ENCODE peak calls at places on chromosome 17, in six cellular contexts. M is omental fat pad; F is IMR-90; C is smooth muscle cell of the brain vasculature; D is activated CD4-positive, alpha-beta T cell treated with anti-CD3 and anti-CD28 coated beads, Interleukin-2, amount 10 ng/mL, durations not matched to agents 7 days and 5 days; Z is NCI-H510A treated with DMSO at 0.1 percent for 48 hours. A is an unnamed sample.

GRCh38 chr17:66285149-66285548 is 17.3 kb upstream of the PRKCA start:
- DNase-seq in M (no peak), C (no peak), D (no peak), Z (no peak), F (no peak), A (no peak)

GRCh38 chr17:76492989-76493501 is 8.2 kb downstream of the RHBDF2 start:
- DNase-seq in D (peak), C (peak), F (peak), M (no peak), Z (no peak), A (peak)

GRCh38 chr17:10033449-10033848 is 128.4 kb upstream of the RCVRN start:
- DNase-seq in C (no peak), F (no peak), D (no peak), Z (no peak), M (no peak), A (no peak)

GRCh38 chr17:47072881-47073280 is 93.8 kb upstream of the RPRML start:
- DNase-seq in Z (no peak), D (no peak), M (no peak), F (peak), C (peak), A (no peak)

GRCh38 chr17:42286411-42287295 is 1.6 kb upstream of the STAT5A start:
- DNase-seq in Z (no peak), M (peak), C (no peak), F (no peak), D (no peak), A (no peak)

GRCh38 chr17:17567631-17568030 is 23.9 kb downstream of the PEMT start:
- DNase-seq in C (no peak), Z (no peak), D (no peak), F (peak), M (no peak), A (no peak)

GRCh38 chr17:74243013-74243755 is 29.8 kb downstream of the TTYH2 start:
- DNase-seq in C (no peak), M (no peak), D (no peak), Z (no peak), F (no peak), A (no peak)

GRCh38 chr17:75625813-75626486 is 7.3 kb upstream of the SMIM5 start:
- DNase-seq in Z (no peak), M (no peak), C (no peak), D (peak), F (peak), A (peak)

GRCh38 chr17:10842658-10843057 is 4.8 kb upstream of the PIRT start:
- DNase-seq in C (no peak), F (no peak), M (no peak), D (no peak), Z (no peak), A (no peak)

GRCh38 chr17:82384051-82384729 is 12.6 kb downstream of the UTS2R start:
- DNase-seq in M (no peak), F (no peak), C (no peak), D (no peak), Z (no peak), A (no peak)

GRCh38 chr17:57528084-57528451 is 217.0 kb downstream of the CCDC182 start:
- DNase-seq in M (no peak), D (no peak), Z (peak), F (no peak), C (no peak), A (no peak)

GRCh38 chr17:44095647-44096496 is 25.3 kb downstream of the G6PC3 start:
- DNase-seq in M (no peak), D (no peak), F (peak), Z (peak), C (peak), A (peak)

GRCh38 chr17:51165680-51166197 is 472 bp upstream of the NME2 start:
- DNase-seq in Z (peak), M (no peak), C (no peak), F (peak), D (no peak), A (peak)

GRCh38 chr17:62163847-62164246 is 98.8 kb upstream of the MED13 start:
- DNase-seq in F (no peak), Z (peak), M (no peak), C (no peak), D (no peak), A (no peak)

GRCh38 chr17:14552311-14552710 is 251.4 kb downstream of the HS3ST3B1 start:
- DNase-seq in F (no peak), C (no peak), D (no peak), Z (no peak), M (no peak), A (no peak)

GRCh38 chr17:46118969-46119368 is 74.3 kb downstream of the KANSL1 start:
- DNase-seq in F (no peak), D (no peak), C (no peak), Z (no peak), M (no peak), A (no peak)

A was measured in RWPE1.